ENCODE peak calls at places on chromosomes 1 and 21, in nine cellular contexts. One of them, this sample, is unnamed.

GRCh38 chr1:64471218-64471719 is 1.3 kb downstream of the CACHD1 start:
- DNase-seq in coronary artery: peak
- DNase-seq in tibial artery: peak
- DNase-seq in mammary epithelial cell: peak
- DNase-seq in dorsolateral prefrontal cortex: peak
- DNase-seq in fibroblast of pulmonary artery: peak
- DNase-seq in foreskin fibroblast: peak
- DNase-seq in progenitor cell of endocrine pancreas: peak
- DNase-seq in PC-3: no peak
- DNase-seq in this sample: peak

GRCh38 chr1:62782197-62782886 is 1.6 kb upstream of the ATG4C start:
- DNase-seq in fibroblast of pulmonary artery: peak
- DNase-seq in tibial artery: no peak
- DNase-seq in dorsolateral prefrontal cortex: no peak
- DNase-seq in mammary epithelial cell: peak
- DNase-seq in coronary artery: no peak
- DNase-seq in foreskin fibroblast: peak
- DNase-seq in progenitor cell of endocrine pancreas: no peak
- DNase-seq in PC-3: peak
- DNase-seq in this sample: no peak

GRCh38 chr1:93447481-93448291 is at the start of gene FNBP1L:
- DNase-seq in PC-3: peak
- DNase-seq in mammary epithelial cell: peak
- DNase-seq in tibial artery: no peak
- DNase-seq in foreskin fibroblast: peak
- DNase-seq in fibroblast of pulmonary artery: peak
- DNase-seq in progenitor cell of endocrine pancreas: peak
- DNase-seq in coronary artery: peak
- DNase-seq in dorsolateral prefrontal cortex: peak
- DNase-seq in this sample: peak

GRCh38 chr1:116417678-116418077 is 44.6 kb downstream of the ATP1A1 start:
- DNase-seq in dorsolateral prefrontal cortex: no peak
- DNase-seq in PC-3: no peak
- DNase-seq in foreskin fibroblast: no peak
- DNase-seq in mammary epithelial cell: no peak
- DNase-seq in coronary artery: no peak
- DNase-seq in progenitor cell of endocrine pancreas: no peak
- DNase-seq in tibial artery: no peak
- DNase-seq in fibroblast of pulmonary artery: no peak
- DNase-seq in this sample: no peak

GRCh38 chr1:42931911-42932422 is 26.7 kb downstream of the SLC2A1 start:
- DNase-seq in coronary artery: no peak
- DNase-seq in progenitor cell of endocrine pancreas: no peak
- DNase-seq in dorsolateral prefrontal cortex: no peak
- DNase-seq in foreskin fibroblast: no peak
- DNase-seq in fibroblast of pulmonary artery: no peak
- DNase-seq in tibial artery: peak
- DNase-seq in mammary epithelial cell: no peak
- DNase-seq in PC-3: peak
- DNase-seq in this sample: no peak

GRCh38 chr1:152533327-152533938 is 19.2 kb downstream of the CRCT1 start:
- DNase-seq in PC-3: peak
- DNase-seq in coronary artery: no peak
- DNase-seq in tibial artery: no peak
- DNase-seq in fibroblast of pulmonary artery: peak
- DNase-seq in mammary epithelial cell: peak
- DNase-seq in foreskin fibroblast: no peak
- DNase-seq in dorsolateral prefrontal cortex: no peak
- DNase-seq in progenitor cell of endocrine pancreas: no peak
- DNase-seq in this sample: peak

GRCh38 chr1:87786861-87787548 is 458.3 kb downstream of the LMO4 start:
- DNase-seq in coronary artery: no peak
- DNase-seq in fibroblast of pulmonary artery: no peak
- DNase-seq in mammary epithelial cell: no peak
- DNase-seq in foreskin fibroblast: no peak
- DNase-seq in progenitor cell of endocrine pancreas: no peak
- DNase-seq in dorsolateral prefrontal cortex: no peak
- DNase-seq in tibial artery: no peak
- DNase-seq in PC-3: no peak
- DNase-seq in this sample: no peak

GRCh38 chr1:33442141-33442540 is 11.2 kb upstream of the PHC2 start:
- DNase-seq in dorsolateral prefrontal cortex: no peak
- DNase-seq in progenitor cell of endocrine pancreas: no peak
- DNase-seq in PC-3: peak
- DNase-seq in fibroblast of pulmonary artery: no peak
- DNase-seq in foreskin fibroblast: no peak
- DNase-seq in tibial artery: no peak
- DNase-seq in mammary epithelial cell: no peak
- DNase-seq in coronary artery: no peak
- DNase-seq in this sample: no peak

GRCh38 chr1:184283999-184284398 is 102.8 kb upstream of the C1orf21 start:
- DNase-seq in PC-3: no peak
- DNase-seq in progenitor cell of endocrine pancreas: no peak
- DNase-seq in foreskin fibroblast: peak
- DNase-seq in mammary epithelial cell: no peak
- DNase-seq in coronary artery: no peak
- DNase-seq in dorsolateral prefrontal cortex: no peak
- DNase-seq in tibial artery: no peak
- DNase-seq in fibroblast of pulmonary artery: peak
- DNase-seq in this sample: no peak

GRCh38 chr1:115222616-115223402 is 115.2 kb downstream of the NGF start:
- DNase-seq in PC-3: peak
- DNase-seq in mammary epithelial cell: peak
- DNase-seq in progenitor cell of endocrine pancreas: no peak
- DNase-seq in tibial artery: no peak
- DNase-seq in fibroblast of pulmonary artery: no peak
- DNase-seq in dorsolateral prefrontal cortex: no peak
- DNase-seq in coronary artery: no peak
- DNase-seq in foreskin fibroblast: no peak
- DNase-seq in this sample: no peak

GRCh38 chr1:211625040-211625439 is 46.1 kb upstream of the SLC30A1 start:
- DNase-seq in foreskin fibroblast: peak
- DNase-seq in progenitor cell of endocrine pancreas: no peak
- DNase-seq in mammary epithelial cell: peak
- DNase-seq in dorsolateral prefrontal cortex: no peak
- DNase-seq in tibial artery: peak
- DNase-seq in fibroblast of pulmonary artery: peak
- DNase-seq in coronary artery: no peak
- DNase-seq in PC-3: peak
- DNase-seq in this sample: no peak

GRCh38 chr1:97186381-97186780 is 464.8 kb downstream of the PTBP2 start:
- DNase-seq in PC-3: peak
- DNase-seq in coronary artery: no peak
- DNase-seq in fibroblast of pulmonary artery: peak
- DNase-seq in progenitor cell of endocrine pancreas: no peak
- DNase-seq in mammary epithelial cell: no peak
- DNase-seq in dorsolateral prefrontal cortex: no peak
- DNase-seq in foreskin fibroblast: no peak
- DNase-seq in tibial artery: no peak
- DNase-seq in this sample: peak

GRCh38 chr1:162391790-162392563 is 10.4 kb downstream of the C1orf226 start:
- DNase-seq in PC-3: peak
- DNase-seq in dorsolateral prefrontal cortex: peak
- DNase-seq in progenitor cell of endocrine pancreas: no peak
- DNase-seq in fibroblast of pulmonary artery: peak
- DNase-seq in foreskin fibroblast: peak
- DNase-seq in mammary epithelial cell: no peak
- DNase-seq in tibial artery: peak
- DNase-seq in coronary artery: no peak
- DNase-seq in this sample: no peak
- TF ChIP-seq CTCF in PC-3: peak
- TF ChIP-seq CTCF in dorsolateral prefrontal cortex: peak
- TF ChIP-seq CTCF in progenitor cell of endocrine pancreas: peak
- TF ChIP-seq CTCF in fibroblast of pulmonary artery: peak
- TF ChIP-seq CTCF in foreskin fibroblast: peak
- TF ChIP-seq CTCF in mammary epithelial cell: peak
- TF ChIP-seq CTCF in tibial artery: peak
- TF ChIP-seq CTCF in coronary artery: peak
- TF ChIP-seq CTCF in this sample: peak

GRCh38 chr21:41875086-41875485 is 4.1 kb downstream of the PRDM15 start:
- DNase-seq in PC-3: no peak
- DNase-seq in progenitor cell of endocrine pancreas: no peak
- DNase-seq in tibial artery: no peak
- DNase-seq in mammary epithelial cell: no peak
- DNase-seq in coronary artery: no peak
- DNase-seq in foreskin fibroblast: no peak
- DNase-seq in fibroblast of pulmonary artery: no peak
- DNase-seq in dorsolateral prefrontal cortex: no peak
- DNase-seq in this sample: no peak

GRCh38 chr21:41876396-41876795 is 2.7 kb downstream of the PRDM15 start:
- DNase-seq in foreskin fibroblast: no peak
- DNase-seq in tibial artery: no peak
- DNase-seq in dorsolateral prefrontal cortex: no peak
- DNase-seq in progenitor cell of endocrine pancreas: no peak
- DNase-seq in PC-3: no peak
- DNase-seq in mammary epithelial cell: no peak
- DNase-seq in fibroblast of pulmonary artery: no peak
- DNase-seq in coronary artery: no peak
- DNase-seq in this sample: no peak

GRCh38 chr21:41878831-41879189 is 334 bp downstream of the PRDM15 start:
- DNase-seq in dorsolateral prefrontal cortex: peak
- DNase-seq in mammary epithelial cell: peak
- DNase-seq in coronary artery: no peak
- DNase-seq in tibial artery: peak
- DNase-seq in fibroblast of pulmonary artery: peak
- DNase-seq in progenitor cell of endocrine pancreas: peak
- DNase-seq in foreskin fibroblast: peak
- DNase-seq in PC-3: peak
- DNase-seq in this sample: peak

GRCh38 chr21:41877901-41878830 is 978 bp downstream of the PRDM15 start:
- DNase-seq in mammary epithelial cell: peak
- DNase-seq in fibroblast of pulmonary artery: peak
- DNase-seq in progenitor cell of endocrine pancreas: no peak
- DNase-seq in dorsolateral prefrontal cortex: peak
- DNase-seq in coronary artery: no peak
- DNase-seq in tibial artery: no peak
- DNase-seq in PC-3: peak
- DNase-seq in foreskin fibroblast: peak
- DNase-seq in this sample: no peak

GRCh38 chr21:41876928-41877652 is 2.1 kb downstream of the PRDM15 start:
- DNase-seq in PC-3: no peak
- DNase-seq in coronary artery: no peak
- DNase-seq in fibroblast of pulmonary artery: no peak
- DNase-seq in tibial artery: no peak
- DNase-seq in foreskin fibroblast: no peak
- DNase-seq in progenitor cell of endocrine pancreas: no peak
- DNase-seq in mammary epithelial cell: no peak
- DNase-seq in dorsolateral prefrontal cortex: no peak
- DNase-seq in this sample: no peak
- TF ChIP-seq CTCF in PC-3: no peak
- TF ChIP-seq CTCF in coronary artery: no peak
- TF ChIP-seq CTCF in fibroblast of pulmonary artery: no peak
- TF ChIP-seq CTCF in tibial artery: no peak
- TF ChIP-seq CTCF in foreskin fibroblast: no peak
- TF ChIP-seq CTCF in progenitor cell of endocrine pancreas: no peak
- TF ChIP-seq CTCF in mammary epithelial cell: no peak
- TF ChIP-seq CTCF in dorsolateral prefrontal cortex: no peak
- TF ChIP-seq CTCF in this sample: no peak

DNA sequence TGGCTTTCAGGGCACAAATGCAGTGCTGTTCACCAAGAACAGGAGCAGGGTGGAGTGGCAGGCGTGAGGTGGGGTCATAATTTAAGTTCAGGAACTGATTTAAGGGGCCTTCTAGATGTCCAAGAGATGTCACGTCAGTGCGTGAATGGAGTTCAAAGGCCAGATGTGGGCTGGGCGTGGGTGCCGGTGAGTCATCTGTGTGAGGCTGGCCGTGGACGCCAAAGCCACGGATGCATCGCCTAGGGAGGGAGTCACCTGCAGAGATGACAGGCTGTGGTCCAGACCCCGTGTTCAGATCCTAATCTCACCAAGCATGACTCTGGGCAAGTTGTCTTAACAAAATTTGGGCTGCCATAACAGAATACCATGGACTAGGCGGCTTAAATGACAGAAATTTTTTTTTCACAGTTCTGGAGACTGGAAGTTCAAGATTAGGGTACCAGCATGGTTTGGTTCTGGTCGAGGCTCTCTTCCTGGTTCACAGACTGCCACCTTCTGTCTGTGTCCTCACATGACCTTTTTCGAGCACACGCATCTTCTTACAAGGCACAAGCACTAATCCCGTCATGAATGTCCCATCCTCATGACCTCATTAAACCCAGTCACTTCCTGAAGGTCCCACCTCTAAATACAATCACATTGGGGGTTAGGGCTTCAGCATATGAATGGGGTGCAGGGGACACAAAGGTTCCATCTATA is 109.6 kb downstream of the PRDM2 start:
- DNase-seq in PC-3: no peak
- DNase-seq in dorsolateral prefrontal cortex: no peak
- DNase-seq in foreskin fibroblast: no peak
- DNase-seq in mammary epithelial cell: no peak
- DNase-seq in progenitor cell of endocrine pancreas: no peak
- DNase-seq in tibial artery: no peak
- DNase-seq in coronary artery: no peak
- DNase-seq in fibroblast of pulmonary artery: no peak
- DNase-seq in this sample: no peak
- TF ChIP-seq CTCF in PC-3: peak
- TF ChIP-seq CTCF in dorsolateral prefrontal cortex: peak
- TF ChIP-seq CTCF in foreskin fibroblast: no peak
- TF ChIP-seq CTCF in mammary epithelial cell: no peak
- TF ChIP-seq CTCF in progenitor cell of endocrine pancreas: no peak
- TF ChIP-seq CTCF in tibial artery: no peak
- TF ChIP-seq CTCF in coronary artery: no peak
- TF ChIP-seq CTCF in fibroblast of pulmonary artery: no peak
- TF ChIP-seq CTCF in this sample: no peak

DNA sequence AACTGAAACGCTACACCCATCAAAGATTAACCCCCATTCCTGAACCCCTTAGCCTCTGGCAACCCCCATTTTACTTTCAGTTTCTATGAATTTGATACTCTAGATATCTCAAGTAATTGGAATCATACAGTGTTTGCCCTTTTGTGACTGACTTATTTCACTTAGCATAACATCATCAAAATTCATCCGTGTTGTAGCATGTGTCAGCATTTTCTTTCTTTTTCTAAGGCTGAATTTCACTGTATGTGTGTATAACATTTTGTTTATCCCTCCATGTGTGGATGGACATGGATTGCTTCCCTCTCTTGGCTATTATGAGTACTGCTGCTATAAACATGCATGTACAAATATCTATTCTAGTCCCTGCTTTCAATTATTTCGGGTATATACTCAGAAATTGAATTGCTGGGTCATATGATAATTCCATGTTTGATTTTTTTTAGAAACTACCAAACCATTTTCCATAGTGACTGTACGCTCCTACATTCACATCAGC is 97.3 kb downstream of the MAP3K21 start:
- DNase-seq in fibroblast of pulmonary artery: peak
- DNase-seq in mammary epithelial cell: no peak
- DNase-seq in progenitor cell of endocrine pancreas: no peak
- DNase-seq in PC-3: peak
- DNase-seq in foreskin fibroblast: no peak
- DNase-seq in tibial artery: no peak
- DNase-seq in dorsolateral prefrontal cortex: no peak
- DNase-seq in coronary artery: no peak
- DNase-seq in this sample: no peak
- TF ChIP-seq CTCF in fibroblast of pulmonary artery: peak
- TF ChIP-seq CTCF in mammary epithelial cell: peak
- TF ChIP-seq CTCF in progenitor cell of endocrine pancreas: no peak
- TF ChIP-seq CTCF in PC-3: peak
- TF ChIP-seq CTCF in foreskin fibroblast: peak
- TF ChIP-seq CTCF in tibial artery: no peak
- TF ChIP-seq CTCF in dorsolateral prefrontal cortex: no peak
- TF ChIP-seq CTCF in coronary artery: no peak
- TF ChIP-seq CTCF in this sample: peak

GRCh38 chr21:32457360-32457840 is 44.9 kb downstream of the EVA1C start:
- DNase-seq in foreskin fibroblast: peak
- DNase-seq in PC-3: peak
- DNase-seq in mammary epithelial cell: no peak
- DNase-seq in progenitor cell of endocrine pancreas: no peak
- DNase-seq in dorsolateral prefrontal cortex: no peak
- DNase-seq in coronary artery: peak
- DNase-seq in tibial artery: peak
- DNase-seq in fibroblast of pulmonary artery: peak
- DNase-seq in this sample: no peak
- TF ChIP-seq CTCF in foreskin fibroblast: no peak
- TF ChIP-seq CTCF in PC-3: peak
- TF ChIP-seq CTCF in mammary epithelial cell: no peak
- TF ChIP-seq CTCF in progenitor cell of endocrine pancreas: no peak
- TF ChIP-seq CTCF in dorsolateral prefrontal cortex: no peak
- TF ChIP-seq CTCF in coronary artery: no peak
- TF ChIP-seq CTCF in tibial artery: no peak
- TF ChIP-seq CTCF in fibroblast of pulmonary artery: peak
- TF ChIP-seq CTCF in this sample: no peak